ENCODE peak calls at places on chromosomes 5 and 9, in nine cellular contexts. J is Peyer's patch; Q is activated B cell treated with CpG ODN at 0.5 μM for 24 hours; R is activated CD8-positive, alpha-beta T cell treated with anti-CD3 and anti-CD28 coated beads, Interleukin-2, amount 10 ng/mL, durations not matched to agents 7 days and 5 days; C is GM12878; U is T1000; S is AG09319; B is GM12892; D is GM12865. A is an unnamed sample.

GRCh38 chr5:93452255-93452654 is 128.8 kb downstream of the NR2F1-AS1 start:
- DNase-seq in C (no peak), Q (no peak), S (no peak), J (no peak), B (no peak), D (no peak), R (no peak), U (no peak), A (no peak)

GRCh38 chr5:166178681-166179080 is 2112.8 kb upstream of the WWC1 start:
- DNase-seq in D (no peak), S (no peak), R (no peak), U (no peak), B (no peak), J (peak; percentile 75), C (no peak), Q (no peak), A (no peak)

GRCh38 chr5:153508700-153509099 is 18.2 kb downstream of the GRIA1 start:
- DNase-seq in U (no peak), J (no peak), Q (no peak), D (no peak), B (no peak), S (no peak), C (no peak), R (no peak), A (no peak)

GRCh38 chr5:167011196-167011595 is 1280.2 kb upstream of the WWC1 start:
- DNase-seq in Q (no peak), U (no peak), B (no peak), J (no peak), D (no peak), C (no peak), R (no peak), S (no peak), A (no peak)

GRCh38 chr9:292915-293314 is 78.2 kb downstream of the DOCK8 start:
- DNase-seq in J (no peak), B (no peak), D (no peak), R (no peak), S (no peak), C (no peak), U (no peak), Q (no peak), A (no peak)

GRCh38 chr9:121675969-121676822 is 24.8 kb downstream of the DAB2IP start:
- DNase-seq in S (no peak), C (no peak), R (no peak), U (no peak), J (no peak), B (no peak), Q (no peak), D (no peak), A (no peak)

GRCh38 chr9:136060671-136061371 is 34.3 kb downstream of the NACC2 start:
- DNase-seq in C (no peak), D (no peak), R (no peak), Q (no peak), B (peak; percentile 12), U (no peak), S (no peak), J (peak; percentile 36), A (no peak)

GRCh38 chr5:69416180-69416579 is 1.3 kb downstream of the MARVELD2 start:
- DNase-seq in S (no peak), J (no peak), C (no peak), B (no peak), Q (no peak), U (no peak), R (no peak), D (no peak), A (no peak)

GRCh38 chr9:121852646-121853616 is 201.5 kb downstream of the DAB2IP start:
- DNase-seq in B (no peak), D (no peak), R (no peak), J (no peak), S (no peak), U (no peak), Q (no peak), C (no peak), A (no peak)

GRCh38 chr5:153632748-153633290 is 142.3 kb downstream of the GRIA1 start:
- DNase-seq in C (no peak), U (no peak), R (no peak), D (no peak), Q (no peak), S (no peak), J (no peak), B (no peak), A (no peak)

GRCh38 chr9:88532320-88532719 is 2.7 kb upstream of the NXNL2 start:
- DNase-seq in D (no peak), Q (no peak), J (no peak), U (no peak), C (no peak), R (peak; percentile 33), S (no peak), B (no peak), A (peak; percentile 73)

GRCh38 chr9:127047971-127048370 is 74.5 kb downstream of the ANGPTL2 start:
- DNase-seq in S (no peak), Q (no peak), U (no peak), J (no peak), R (no peak), D (no peak), B (no peak), C (no peak), A (no peak)

GRCh38 chr5:171528865-171529264 is 109.4 kb downstream of the FGF18 start:
- DNase-seq in Q (no peak), S (no peak), R (no peak), D (no peak), B (no peak), U (no peak), J (no peak), C (no peak), A (no peak)

GRCh38 chr9:101485873-101486692 is 47.6 kb upstream of the RNF20 start:
- DNase-seq in D (no peak), J (peak; percentile 64), C (no peak), U (no peak), B (no peak), R (no peak), Q (no peak), S (no peak), A (peak; percentile 87)

GRCh38 chr9:71891557-71892189 is 19.3 kb downstream of the ABHD17B start:
- DNase-seq in J (no peak), Q (no peak), D (no peak), R (no peak), B (no peak), S (no peak), U (no peak), C (no peak), A (no peak)

GRCh38 chr9:118318770-118319443 is 614.7 kb downstream of the TLR4 start:
- DNase-seq in S (no peak), C (no peak), Q (no peak), U (peak; percentile 51), R (no peak), D (no peak), B (no peak), J (no peak), A (no peak)

GRCh38 chr5:142242272-142242671 is 82.5 kb downstream of the SPRY4 start:
- DNase-seq in R (no peak), U (no peak), C (no peak), J (no peak), D (no peak), B (no peak), S (no peak), Q (no peak), A (no peak)

GRCh38 chr5:17118631-17119030 is 98.8 kb upstream of the BASP1 start:
- DNase-seq in J (peak; percentile 68), D (peak; percentile 1), Q (no peak), S (no peak), C (no peak), R (no peak), U (peak; percentile 44), B (no peak), A (no peak)

GRCh38 chr9:25207402-25207801 is 470.8 kb downstream of the TUSC1 start:
- DNase-seq in U (no peak), Q (no peak), S (no peak), R (no peak), C (no peak), J (no peak), B (no peak), D (no peak), A (no peak)

GRCh38 chr5:163718256-163718655 is 212.8 kb downstream of the MAT2B start:
- DNase-seq in C (no peak), S (no peak), D (no peak), B (no peak), U (no peak), R (no peak), J (no peak), Q (no peak), A (no peak)

GRCh38 chr5:104967806-104968205 is 1405.2 kb upstream of the NUDT12 start:
- DNase-seq in D (no peak), S (no peak), U (no peak), B (no peak), C (no peak), R (no peak), J (no peak), Q (no peak), A (no peak)

GRCh38 chr5:6458833-6459232 is 10.2 kb downstream of the UBE2QL1 start:
- DNase-seq in B (no peak), C (no peak), R (no peak), Q (no peak), D (no peak), S (no peak), J (no peak), U (no peak), A (no peak)

GRCh38 chr5:155850411-155850810 is 476.6 kb upstream of the SGCD start:
- DNase-seq in Q (no peak), U (no peak), S (no peak), R (no peak), D (no peak), J (no peak), B (no peak), C (no peak), A (no peak)

GRCh38 chr5:116970318-116970717 is 395.7 kb upstream of the SEMA6A start:
- DNase-seq in S (no peak), C (no peak), D (no peak), U (no peak), J (no peak), R (no peak), B (no peak), Q (no peak), A (no peak)

GRCh38 chr5:9348296-9348996 is 197.4 kb downstream of the SEMA5A start:
- DNase-seq in U (no peak), Q (no peak), J (peak; percentile 63), B (no peak), S (no peak), D (no peak), C (no peak), R (no peak), A (no peak)

GRCh38 chr5:14405267-14405666 is 176.3 kb upstream of the OTULINL start:
- DNase-seq in C (no peak), B (no peak), J (no peak), R (no peak), D (no peak), Q (no peak), S (no peak), U (no peak), A (no peak)

GRCh38 chr5:76548525-76549229 is 74.5 kb downstream of the F2RL2 start:
- DNase-seq in Q (no peak), C (no peak), S (no peak), U (no peak), B (no peak), J (no peak), D (no peak), R (no peak), A (no peak)

GRCh38 chr9:69582544-69583297 is 89.5 kb downstream of the APBA1 start:
- DNase-seq in B (no peak), U (no peak), D (no peak), Q (no peak), S (no peak), J (no peak), R (no peak), C (no peak), A (no peak)

GRCh38 chr5:169914766-169915165 is 65.5 kb downstream of the INSYN2B start:
- DNase-seq in C (no peak), U (no peak), J (no peak), Q (no peak), D (no peak), B (no peak), R (no peak), S (no peak), A (peak; percentile 30)

GRCh38 chr9:5592904-5593303 is 36.0 kb upstream of the RIC1 start:
- DNase-seq in C (no peak), D (no peak), R (no peak), Q (no peak), S (no peak), B (no peak), J (no peak), U (no peak), A (no peak)

A was measured in glutamatergic neuron.